ENCODE peak calls at places on chromosomes 16 and 17, in seven cellular contexts. T is heart left ventricle; Z is left ventricle myocardium inferior; C is mammary epithelial cell; B is upper lobe of right lung; E is heart right ventricle; F is CD8-positive, alpha-beta T cell. J is an unnamed sample.

GRCh38 chr17:43766413-43767052 is 7.9 kb upstream of the SOST start:
- DNase-seq in T (no peak), Z (peak), C (no peak), B (peak), E (peak), F (no peak), J (no peak)

GRCh38 chr16:24499193-24499814 is 40.1 kb upstream of the RBBP6 start:
- DNase-seq in T (no peak), Z (no peak), C (peak), B (peak), E (no peak), F (no peak), J (no peak)

GRCh38 chr17:78366109-78366848 is 6.4 kb upstream of the SOCS3 start:
- DNase-seq in T (no peak), Z (no peak), C (no peak), B (peak), E (no peak), F (no peak), J (no peak)

GRCh38 chr16:3960049-3960809 is 79.7 kb upstream of the CREBBP start:
- DNase-seq in T (no peak), Z (no peak), C (peak), B (no peak), E (no peak), F (no peak), J (no peak)

GRCh38 chr17:3575506-3575905 is 17.9 kb upstream of the TRPV3 start:
- DNase-seq in T (no peak), Z (no peak), C (peak), B (no peak), E (no peak), F (no peak), J (no peak)

GRCh38 chr16:87487361-87487924 is 5.4 kb downstream of the ZCCHC14 start:
- DNase-seq in T (no peak), Z (peak), C (peak), B (peak), E (peak), F (no peak), J (peak)

GRCh38 chr17:36858119-36859002 is 78.9 kb upstream of the LHX1 start:
- DNase-seq in T (no peak), Z (no peak), C (peak), B (no peak), E (no peak), F (no peak), J (no peak)

GRCh38 chr16:51146256-51146924 is 4.7 kb downstream of the SALL1 start:
- DNase-seq in T (no peak), Z (no peak), C (no peak), B (no peak), E (no peak), F (no peak), J (no peak)

GRCh38 chr16:85460983-85461813 is 151.9 kb upstream of the GSE1 start:
- DNase-seq in T (no peak), Z (no peak), C (peak), B (no peak), E (no peak), F (no peak), J (no peak)

GRCh38 chr17:82153745-82154375 is 55.8 kb upstream of the FASN start:
- DNase-seq in T (peak), Z (peak), C (peak), B (peak), E (peak), F (peak), J (no peak)

GRCh38 chr17:73799781-73800627 is 155.8 kb upstream of the SDK2 start:
- DNase-seq in T (no peak), Z (no peak), C (peak), B (no peak), E (no peak), F (no peak), J (peak)

GRCh38 chr16:52318259-52319008 is 228.5 kb downstream of the TOX3 start:
- DNase-seq in T (no peak), Z (no peak), C (no peak), B (no peak), E (no peak), F (no peak), J (no peak)

GRCh38 chr17:8073627-8074485 is 13.7 kb downstream of the ALOX12B start:
- DNase-seq in T (peak), Z (peak), C (peak), B (peak), E (peak), F (peak), J (no peak)

GRCh38 chr17:70366421-70366820 is 197.1 kb downstream of the KCNJ2 start:
- DNase-seq in T (no peak), Z (no peak), C (no peak), B (no peak), E (no peak), F (no peak), J (no peak)

DNA sequence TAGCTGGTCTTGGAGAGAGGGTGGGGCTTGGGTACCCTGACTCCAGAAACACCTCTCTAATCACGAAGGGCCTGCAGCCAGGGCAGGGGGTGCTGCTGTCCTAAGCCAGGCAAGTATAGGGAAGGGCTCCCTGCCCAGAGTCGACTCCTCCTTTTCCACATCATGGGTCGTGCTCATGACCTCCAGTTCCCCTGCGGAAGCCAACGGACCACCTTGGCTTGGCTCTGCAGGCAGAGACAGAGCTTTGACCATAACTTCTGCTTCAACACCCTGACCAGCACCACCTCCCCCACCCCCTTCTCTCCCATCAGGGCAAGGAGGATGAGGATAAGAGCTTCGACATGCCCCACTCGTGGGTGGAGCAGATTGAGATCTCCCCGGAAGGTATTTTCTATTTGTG is 14.2 kb upstream of the KATNB1 start:
- DNase-seq in T (no peak), Z (no peak), C (no peak), B (no peak), E (no peak), F (no peak), J (no peak)
- H3K27ac ChIP-seq in T (no peak), Z (no peak), C (no peak), B (no peak), E (no peak), F (no peak), J (no peak)

GRCh38 chr17:59487161-59487873 is 78.1 kb upstream of the DHX40 start:
- DNase-seq in T (no peak), Z (no peak), C (no peak), B (no peak), E (no peak), F (no peak), J (no peak)
- H3K4me3 ChIP-seq in T (no peak), Z (no peak), C (no peak), B (peak), E (no peak), F (no peak), J (no peak)

DNA sequence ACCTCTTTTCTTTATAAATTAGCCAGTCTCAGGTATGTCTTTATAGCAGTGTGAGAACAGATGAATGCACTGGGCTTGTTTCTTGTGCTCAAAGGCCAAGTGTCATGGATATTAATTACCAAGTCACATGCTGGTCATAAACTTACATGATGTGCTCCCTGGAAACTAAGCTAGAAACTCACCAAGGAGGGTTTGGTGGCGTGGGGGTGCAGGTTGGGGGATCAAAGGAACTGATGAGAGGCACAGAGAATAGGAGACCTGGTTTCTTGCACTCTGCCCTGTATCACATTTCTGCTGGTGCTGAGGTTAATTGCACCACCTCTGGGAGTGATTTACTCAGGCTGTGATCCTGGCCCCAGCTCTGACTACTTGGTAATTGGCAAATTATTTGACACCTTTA is 31.1 kb upstream of the TMC5 start:
- DNase-seq in T (no peak), Z (no peak), C (no peak), B (no peak), E (no peak), F (no peak), J (no peak)
- H3K27ac ChIP-seq in T (no peak), Z (no peak), C (no peak), B (no peak), E (no peak), F (no peak), J (no peak)

GRCh38 chr17:75064867-75065561 is 18.0 kb downstream of the KCTD2 start:
- DNase-seq in T (no peak), Z (no peak), C (no peak), B (no peak), E (no peak), F (no peak), J (no peak)
- H3K4me3 ChIP-seq in T (no peak), Z (no peak), C (no peak), B (no peak), E (no peak), F (no peak), J (no peak)

GRCh38 chr17:31787857-31788570 is 71.0 kb downstream of the COPRS start:
- DNase-seq in T (no peak), Z (no peak), C (peak), B (peak), E (no peak), F (no peak), J (peak)
- H3K27ac ChIP-seq in T (no peak), Z (no peak), C (peak), B (no peak), E (no peak), F (no peak), J (peak)

GRCh38 chr17:59202320-59202719 is 7.5 kb upstream of the SMG8 start:
- DNase-seq in T (no peak), Z (no peak), C (no peak), B (no peak), E (no peak), F (no peak), J (no peak)
- H3K4me3 ChIP-seq in T (no peak), Z (no peak), C (no peak), B (no peak), E (no peak), F (no peak), J (no peak)

DNA sequence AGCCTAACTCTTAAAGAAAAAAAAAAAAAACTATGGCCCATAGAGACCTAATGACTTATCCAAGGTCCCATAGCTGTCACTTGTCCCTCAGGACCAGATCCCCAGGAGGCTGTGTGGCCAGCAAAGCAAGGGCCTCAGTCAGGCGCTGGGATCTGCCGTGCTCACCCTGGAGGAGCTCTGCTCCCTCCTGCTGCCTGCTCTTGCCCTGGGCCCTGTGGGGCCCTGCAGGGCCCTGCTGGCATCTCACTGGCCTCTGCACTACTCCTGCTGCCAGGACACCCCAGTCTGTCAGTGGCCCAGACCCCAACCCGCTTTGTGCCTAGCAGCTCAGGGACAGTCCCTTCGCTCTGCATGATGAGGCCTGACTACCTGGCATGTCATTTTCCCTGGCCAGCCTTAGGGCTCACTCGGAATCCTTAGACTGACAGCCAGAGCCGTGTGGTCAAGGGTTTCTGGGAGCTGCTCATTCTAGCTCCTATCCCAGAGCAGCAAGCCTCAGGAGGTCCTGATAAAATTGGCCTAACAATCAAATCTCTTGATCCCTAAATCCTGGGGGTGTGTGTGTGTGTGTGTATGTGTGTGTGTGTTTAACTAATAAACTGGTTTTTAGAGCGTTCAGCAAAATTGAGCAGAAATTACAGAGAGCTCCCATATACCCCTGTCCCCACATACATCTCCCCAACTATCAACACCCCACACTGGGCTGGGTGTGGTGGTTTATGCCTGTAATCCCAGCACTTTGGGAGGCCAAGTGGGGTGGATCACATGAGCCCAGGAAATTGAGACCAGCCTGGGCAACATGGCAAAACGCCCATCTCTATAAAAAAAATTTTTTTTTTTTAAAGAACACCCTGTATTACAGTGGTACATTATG is 21.7 kb downstream of the KATNIP start:
- DNase-seq in T (no peak), Z (no peak), C (no peak), B (no peak), E (no peak), F (no peak), J (no peak)
- H3K27ac ChIP-seq in T (no peak), Z (no peak), C (no peak), B (no peak), E (no peak), F (no peak), J (no peak)

DNA sequence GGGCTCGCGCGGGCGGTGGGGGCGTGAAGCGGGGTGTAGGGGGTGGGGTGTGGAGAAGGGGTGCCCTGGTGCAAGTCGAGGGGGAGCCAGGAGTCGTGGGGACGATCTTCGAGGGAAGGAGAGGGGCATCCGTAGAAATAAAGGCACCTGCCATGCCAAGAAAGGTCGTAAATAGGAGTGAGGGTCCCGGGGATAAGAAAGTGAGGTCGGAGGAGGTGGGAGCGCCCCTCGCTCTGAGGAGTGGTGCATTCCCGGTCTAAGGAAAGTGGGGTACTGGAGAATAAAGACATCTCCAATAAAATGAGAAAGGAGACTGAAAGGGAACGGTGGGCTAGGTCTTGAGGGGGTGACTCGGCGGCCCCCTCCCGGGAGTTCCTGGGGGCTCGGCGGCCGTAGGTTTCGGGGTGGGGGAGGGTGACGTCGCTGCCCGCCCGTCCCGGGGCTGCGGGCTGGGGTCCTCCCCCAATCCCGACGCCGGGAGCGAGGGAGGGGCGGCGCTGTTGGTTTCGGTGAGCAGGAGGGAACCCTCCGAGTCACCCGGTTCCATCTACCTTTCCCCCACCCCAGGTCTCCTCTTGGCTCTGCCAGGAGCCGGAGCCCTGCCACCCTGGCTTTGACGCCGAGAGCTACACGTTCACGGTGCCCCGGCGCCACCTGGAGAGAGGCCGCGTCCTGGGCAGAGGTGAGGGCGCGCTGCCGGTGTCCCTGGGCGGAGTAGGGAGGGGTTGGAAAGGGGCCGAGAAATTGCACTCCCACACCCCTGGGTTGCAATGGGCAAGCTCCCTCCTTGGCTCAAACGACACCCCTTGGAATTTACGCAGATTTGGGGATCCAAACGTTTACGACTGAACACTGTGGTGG is 868 bp downstream of the CDH1 start:
- DNase-seq in T (no peak), Z (no peak), C (peak), B (peak), E (peak), F (no peak), J (peak)
- H3K4me3 ChIP-seq in T (no peak), Z (peak), C (peak), B (peak), E (peak), F (no peak), J (peak)

GRCh38 chr17:38746004-38746892 is 1.9 kb downstream of the PCGF2 start:
- DNase-seq in T (peak), Z (no peak), C (no peak), B (no peak), E (no peak), F (no peak), J (no peak)
- H3K27ac ChIP-seq in T (peak), Z (peak), C (no peak), B (peak), E (peak), F (no peak), J (peak)

GRCh38 chr17:17780941-17781590 is 55.7 kb downstream of the SREBF1 start:
- DNase-seq in T (no peak), Z (no peak), C (no peak), B (no peak), E (no peak), F (no peak), J (no peak)
- H3K4me3 ChIP-seq in T (no peak), Z (peak), C (no peak), B (no peak), E (peak), F (no peak), J (peak)

J was measured in RWPE2.